ENCODE peak calls at places on chromosome 22, in four cellular contexts. G is heart left ventricle; X is naive thymus-derived CD4-positive, alpha-beta T cell; S is cardiac muscle cell. K is an unnamed sample.

GRCh38 chr22:43512279-43512678 is 100.5 kb downstream of the MPPED1 start:
- DNase-seq in X (no peak), S (no peak), G (no peak), K (no peak)

GRCh38 chr22:42785706-42786499 is 65.2 kb upstream of the A4GALT start:
- DNase-seq in X (no peak), G (no peak), S (no peak), K (no peak)

GRCh38 chr22:39221999-39222686 is 22.6 kb downstream of the PDGFB start:
- DNase-seq in G (no peak), S (no peak), X (no peak), K (no peak)

GRCh38 chr22:27349456-27349855 is 452.1 kb downstream of the MN1 start:
- DNase-seq in S (no peak), X (no peak), G (no peak), K (no peak)

GRCh38 chr22:43829448-43829821 is 17.3 kb upstream of the EFCAB6 start:
- DNase-seq in S (no peak), G (peak; percentile 36), X (no peak), K (peak; percentile 49)

GRCh38 chr22:42292726-42293520 is 22.5 kb upstream of the TCF20 start:
- DNase-seq in X (no peak), S (no peak), G (no peak), K (no peak)

GRCh38 chr22:30695351-30695762 is 683 bp downstream of the OSBP2 start:
- DNase-seq in X (no peak), S (no peak), G (no peak), K (no peak)

GRCh38 chr22:24496661-24497060 is 1.5 kb downstream of the UPB1 start:
- DNase-seq in G (no peak), S (no peak), X (no peak), K (no peak)

GRCh38 chr22:44314425-44315067 is 1.8 kb upstream of the SHISAL1 start:
- DNase-seq in G (no peak), S (no peak), X (no peak), K (no peak)

GRCh38 chr22:38843716-38844660 is at the start of gene NPTXR:
- DNase-seq in S (peak; percentile 85), G (peak; percentile 52), X (peak; percentile 36), K (no peak)

GRCh38 chr22:26615149-26615548 is 2.7 kb downstream of the CRYBB1 start:
- DNase-seq in X (no peak), S (no peak), G (no peak), K (no peak)

GRCh38 chr22:22934543-22935055 is 47.0 kb downstream of the IGLL5 start:
- DNase-seq in S (no peak), X (no peak), G (no peak), K (no peak)

GRCh38 chr22:32175751-32176644 is 16.9 kb upstream of the C22orf42 start:
- DNase-seq in X (no peak), S (peak; percentile 42), G (no peak), K (no peak)

GRCh38 chr22:31585161-31585859 is 76.7 kb downstream of the PISD start:
- DNase-seq in G (no peak), X (no peak), S (no peak), K (no peak)

GRCh38 chr22:32202539-32203180 is 2.2 kb downstream of the RFPL2 start:
- DNase-seq in S (peak; percentile 78), X (peak; percentile 14), G (peak; percentile 33), K (peak; percentile 18)

DNA sequence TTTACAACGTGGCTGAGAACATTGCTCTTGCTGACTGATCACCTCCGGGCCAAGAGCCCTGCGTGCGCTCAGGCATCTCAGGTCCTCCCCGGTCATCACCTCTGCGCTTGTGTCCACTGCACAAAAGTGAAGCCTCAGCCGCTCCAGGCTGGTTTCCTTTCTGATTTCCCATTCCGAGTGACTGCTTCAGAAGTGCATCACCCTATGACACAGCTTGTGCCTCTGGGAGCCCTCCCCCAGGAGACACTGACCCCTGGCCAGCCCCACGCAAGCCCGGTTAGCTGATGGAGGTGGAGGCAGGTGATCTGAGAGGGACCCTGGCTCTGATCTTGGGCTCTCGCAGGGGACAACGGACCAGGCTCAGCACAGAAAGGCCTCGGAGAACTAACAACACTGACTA is 38.3 kb upstream of the GNB1L start:
- DNase-seq in S (no peak), G (no peak), X (no peak), K (no peak)
- H3K9me3 ChIP-seq in S (no peaks in the 10 kb centered on the region), G (no peaks in the 10 kb centered on the region), X (no peaks in the 10 kb centered on the region), K (no peaks in the 10 kb centered on the region)

DNA sequence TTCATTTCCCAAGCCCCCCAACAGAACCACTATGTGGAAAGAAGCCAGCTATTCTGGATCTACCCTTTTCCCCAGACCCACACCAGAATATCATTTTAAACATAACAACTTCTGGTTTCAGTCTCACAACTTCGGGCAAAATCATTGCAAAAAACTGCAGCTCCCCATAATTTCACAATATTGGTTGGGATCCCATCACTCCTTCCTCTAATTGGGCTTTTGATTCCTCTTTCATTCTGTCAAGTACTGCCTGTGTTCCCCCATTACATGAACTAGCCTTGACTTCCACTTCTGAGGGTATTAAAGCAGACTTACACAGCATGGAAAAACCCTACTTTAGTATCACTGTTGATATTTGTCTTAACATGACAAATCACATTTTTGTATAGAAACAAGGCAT is 4.1 kb upstream of the APOL3 start:
- DNase-seq in S (no peak), G (no peak), X (no peak), K (no peak)
- H3K9me3 ChIP-seq in S (no peaks in the 10 kb centered on the region), G (no peaks in the 10 kb centered on the region), X (no peaks in the 10 kb centered on the region), K (no peaks in the 10 kb centered on the region)

DNA sequence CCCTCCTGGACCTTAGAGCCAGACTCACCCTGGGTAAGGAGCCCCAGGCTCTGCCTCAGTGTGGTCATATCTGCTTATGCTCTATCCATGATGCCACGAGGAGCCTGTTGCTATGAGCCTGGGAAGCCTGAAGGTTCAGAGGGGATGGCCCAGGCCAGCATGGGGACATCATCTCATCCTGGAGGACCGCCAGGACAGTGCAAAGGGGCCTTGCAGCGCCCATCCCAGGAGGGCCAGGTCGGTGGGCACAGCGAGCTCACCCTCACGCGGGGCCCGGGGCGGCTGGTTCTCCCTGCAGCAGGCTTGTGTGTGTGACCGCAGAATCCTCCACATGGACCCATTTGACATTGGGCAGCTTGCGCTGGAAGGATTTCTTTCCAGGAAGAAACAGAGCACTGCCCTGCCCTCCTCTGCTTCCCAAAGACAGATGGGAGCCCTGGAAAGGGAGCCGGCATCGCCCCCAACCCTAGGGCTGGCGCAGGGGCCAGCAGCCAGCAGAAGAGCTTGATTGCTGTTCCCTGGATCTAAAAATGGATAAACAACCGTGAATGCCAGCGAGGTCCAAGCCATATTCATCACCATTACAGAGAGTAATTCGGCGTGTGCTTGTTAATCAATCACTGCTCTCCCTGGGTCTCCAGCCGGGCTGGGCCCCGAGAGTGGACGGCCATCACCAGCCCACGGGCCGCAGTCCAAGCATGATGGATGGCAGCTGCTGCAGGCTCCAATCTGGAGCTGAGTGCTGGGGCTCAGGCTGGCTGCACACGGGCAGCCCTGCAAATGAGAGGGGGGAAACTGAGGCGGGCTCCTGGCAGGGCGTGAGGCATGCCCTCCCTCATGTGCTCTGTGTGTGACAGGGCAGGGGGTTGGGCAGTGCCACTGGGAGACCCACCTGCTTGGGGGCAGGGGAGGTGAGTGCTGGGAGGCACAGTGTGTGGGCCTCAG is 739.7 kb downstream of the BRD1 start:
- DNase-seq in S (no peak), G (no peak), X (no peak), K (no peak)
- H3K9me3 ChIP-seq in S (no peaks in the 10 kb centered on the region), G (no peaks in the 10 kb centered on the region), X (no peaks in the 10 kb centered on the region), K (no peaks in the 10 kb centered on the region)

GRCh38 chr22:48651036-48651890 is 1176.4 kb downstream of the BRD1 start:
- DNase-seq in X (no peak), G (no peak), S (no peak), K (no peak)

GRCh38 chr22:48650323-48651035 is 1177.2 kb downstream of the BRD1 start:
- DNase-seq in S (no peak), G (no peak), X (no peak), K (no peak)

GRCh38 chr22:48649031-48649430 is 1178.6 kb downstream of the BRD1 start:
- DNase-seq in S (no peak), X (no peak), G (no peak), K (peak; percentile 2)

GRCh38 chr22:48647606-48648515 is 1179.8 kb downstream of the BRD1 start:
- DNase-seq in X (no peak), S (no peak), G (no peak), K (peak; percentile 6)

GRCh38 chr22:48649466-48649865 is 1178.2 kb downstream of the BRD1 start:
- DNase-seq in X (no peak), G (no peak), S (no peak), K (no peak)
- H3K9me3 ChIP-seq in X (no peaks in the 10 kb centered on the region), G (no peaks in the 10 kb centered on the region), S (no peaks in the 10 kb centered on the region), K (no peaks in the 10 kb centered on the region)

GRCh38 chr22:37292641-37293040 is 10.3 kb downstream of the CYTH4 start:
- DNase-seq in G (no peak), S (no peak), X (no peak), K (no peak)

GRCh38 chr22:37295213-37295886 is 13.0 kb downstream of the CYTH4 start:
- DNase-seq in G (no peak), S (no peak), X (no peak), K (no peak)

GRCh38 chr22:37295946-37296345 is 13.6 kb downstream of the CYTH4 start:
- DNase-seq in S (no peak), G (no peak), X (no peak), K (no peak)

GRCh38 chr22:37293172-37293571 is 10.9 kb downstream of the CYTH4 start:
- DNase-seq in S (no peak), G (no peak), X (no peak), K (no peak)

GRCh38 chr22:37294747-37295146 is 12.4 kb downstream of the CYTH4 start:
- DNase-seq in G (no peak), S (no peak), X (no peak), K (no peak)
- H3K9me3 ChIP-seq in G (no peaks in the 10 kb centered on the region), S (no peaks in the 10 kb centered on the region), X (no peaks in the 10 kb centered on the region), K (no peaks in the 10 kb centered on the region)

DNA sequence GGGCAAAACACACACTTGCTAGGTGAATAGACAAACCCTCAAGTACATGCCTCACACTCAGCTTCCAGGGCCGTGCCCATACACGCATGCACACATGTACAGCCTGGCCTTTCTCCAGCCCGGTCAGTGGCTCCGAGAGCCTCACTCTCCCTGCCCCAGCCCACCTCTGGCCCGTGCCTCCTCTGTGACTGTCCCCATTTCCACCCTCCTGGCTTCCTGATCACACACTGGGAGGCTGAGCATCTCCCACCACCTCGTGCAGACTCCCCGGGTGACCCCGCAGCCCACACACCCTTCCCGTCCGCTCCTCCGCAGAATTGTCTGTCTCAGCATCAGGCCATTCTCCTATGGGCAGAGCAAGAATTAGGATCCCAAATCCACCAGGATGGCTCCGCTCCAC is 634.1 kb downstream of the TBC1D22A start:
- DNase-seq in X (no peak), S (no peak), G (no peak), K (no peak)
- H3K9me3 ChIP-seq in X (no peaks in the 10 kb centered on the region), S (no peaks in the 10 kb centered on the region), G (no peaks in the 10 kb centered on the region), K (no peaks in the 10 kb centered on the region)

K was measured in heart right ventricle.